ENCODE peak calls at places on chromosomes 4 and X, in four cellular contexts. Q is K562, K is A549, A is GM12878. F is an unnamed sample.

GRCh38 chrX:72269671-72270251 is 7.3 kb downstream of the RPS4X start:
- DNase-seq in A (no peak), Q (no peak), K (peak), F (no peak)

GRCh38 chr4:158182736-158183135 is 9.9 kb upstream of the GASK1B start:
- DNase-seq in K (no peak), Q (peak), A (no peak), F (no peak)

GRCh38 chr4:38204317-38205060 is 244.3 kb downstream of the PTTG2 start:
- DNase-seq in K (no peak), Q (no peak), A (no peak), F (no peak)

GRCh38 chr4:85474818-85475630 is at the start of gene ARHGAP24:
- DNase-seq in Q (peak), A (peak), K (peak), F (peak)

GRCh38 chrX:19846995-19847790 is 40.2 kb downstream of the SH3KBP1 start:
- DNase-seq in K (peak), Q (peak), A (no peak), F (no peak)

GRCh38 chr4:15568814-15569213 is 86.3 kb downstream of the FBXL5 start:
- DNase-seq in A (no peak), K (no peak), Q (no peak), F (no peak)

GRCh38 chr4:169818063-169818679 is 60.4 kb upstream of the HPF1 start:
- DNase-seq in K (no peak), Q (no peak), A (no peak), F (no peak)

GRCh38 chr4:99998062-99998880 is 48.2 kb upstream of the H2AZ1 start:
- DNase-seq in A (peak), Q (no peak), K (peak), F (peak)

GRCh38 chr4:46649390-46649789 is 259.5 kb upstream of the GABRA2 start:
- DNase-seq in Q (no peak), K (no peak), A (no peak), F (no peak)

GRCh38 chr4:87716350-87717041 is 66.4 kb downstream of the DMP1 start:
- DNase-seq in K (no peak), Q (no peak), A (no peak), F (no peak)

GRCh38 chr4:148015058-148015457 is 283.2 kb downstream of the ARHGAP10 start:
- DNase-seq in Q (no peak), A (no peak), K (no peak), F (no peak)

GRCh38 chrX:45449982-45450381 is 249.3 kb upstream of the DIPK2B start:
- DNase-seq in K (no peak), Q (no peak), A (no peak), F (no peak)

GRCh38 chrX:108666101-108666500 is 70.3 kb downstream of the IRS4 start:
- DNase-seq in Q (no peak), K (no peak), A (no peak), F (no peak)

GRCh38 chr4:30718889-30719252 is 1.3 kb upstream of the PCDH7 start:
- DNase-seq in K (no peak), Q (no peak), A (no peak), F (no peak)

GRCh38 chr4:155974957-155975356 is 21.3 kb upstream of the CTSO start:
- DNase-seq in K (no peak), Q (no peak), A (no peak), F (no peak)

GRCh38 chr4:55092504-55092903 is 32.9 kb downstream of the KDR start:
- DNase-seq in K (no peak), Q (no peak), A (no peak), F (no peak)

GRCh38 chrX:30489323-30489722 is 88.2 kb downstream of the TASL start:
- DNase-seq in K (peak), Q (no peak), A (no peak), F (peak)

GRCh38 chrX:9873952-9874351 is 87.7 kb downstream of the SHROOM2 start:
- DNase-seq in A (no peak), K (peak), Q (peak), F (peak)

GRCh38 chr4:56506110-56506705 is 617 bp downstream of the ARL9 start:
- DNase-seq in K (no peak), Q (no peak), A (no peak), F (no peak)

GRCh38 chr4:122278976-122279375 is 99.8 kb upstream of the ADAD1 start:
- DNase-seq in K (no peak), A (no peak), Q (no peak), F (no peak)

GRCh38 chr4:107858158-107858742 is 33.5 kb downstream of the SGMS2 start:
- DNase-seq in Q (no peak), K (no peak), A (no peak), F (no peak)

GRCh38 chrX:123013141-123013540 is 170.9 kb upstream of the GRIA3 start:
- DNase-seq in A (no peak), K (no peak), Q (no peak), F (no peak)

GRCh38 chrX:106791495-106791894 is 11.0 kb upstream of the TBC1D8B start:
- DNase-seq in A (no peak), Q (no peak), K (peak), F (no peak)

GRCh38 chr4:54877006-54877405 is 219.2 kb downstream of the KIT start:
- DNase-seq in A (no peak), Q (no peak), K (no peak), F (no peak)

GRCh38 chr4:95758001-95758400 is 81.9 kb upstream of the PDHA2 start:
- DNase-seq in A (no peak), K (no peak), Q (no peak), F (no peak)

GRCh38 chr4:11471613-11472012 is 42.9 kb upstream of the HS3ST1 start:
- DNase-seq in A (peak), Q (no peak), K (no peak), F (no peak)

GRCh38 chr4:25029479-25030282 is 1.1 kb downstream of the LGI2 start:
- DNase-seq in A (no peak), Q (no peak), K (no peak), F (no peak)

GRCh38 chr4:54152846-54153600 is 53.1 kb downstream of the GSX2 start:
- DNase-seq in Q (no peak), K (no peak), A (no peak), F (no peak)

GRCh38 chrX:68183612-68184214 is 249.6 kb downstream of the OPHN1 start:
- DNase-seq in Q (peak), A (no peak), K (peak), F (peak)

GRCh38 chrX:47523297-47523696 is 37.7 kb upstream of the ARAF start:
- DNase-seq in Q (peak), A (no peak), K (peak), F (peak)
- TF ChIP-seq CHD4 in Q (no peak), A (no peak), K (no peak), F (no peak)

GRCh38 chr4:72473434-72473900 is 95.6 kb downstream of the ADAMTS3 start:
- DNase-seq in A (no peak), K (no peak), Q (peak), F (no peak)

GRCh38 chr4:72467633-72468032 is 101.4 kb downstream of the ADAMTS3 start:
- DNase-seq in K (no peak), A (no peak), Q (no peak), F (no peak)

GRCh38 chr4:72471816-72472215 is 97.2 kb downstream of the ADAMTS3 start:
- DNase-seq in A (no peak), Q (no peak), K (no peak), F (no peak)

GRCh38 chr4:72463724-72464123 is 105.3 kb downstream of the ADAMTS3 start:
- DNase-seq in A (no peak), Q (no peak), K (no peak), F (no peak)

GRCh38 chr4:72468904-72469502 is 100.0 kb downstream of the ADAMTS3 start:
- DNase-seq in Q (peak), K (peak), A (no peak), F (peak)
- TF ChIP-seq CHD4 in Q (no peak), K (no peak), A (no peak), F (no peak)

GRCh38 chr4:149910604-149911367 is 95.1 kb upstream of the IQCM start:
- DNase-seq in Q (no peak), A (no peak), K (no peak), F (no peak)
- TF ChIP-seq CHD4 in Q (no peak), A (no peak), K (no peak), F (no peak)

GRCh38 chr4:41124916-41125548 is 89.3 kb downstream of the APBB2 start:
- DNase-seq in A (no peak), K (peak), Q (no peak), F (peak)

GRCh38 chr4:41125558-41126311 is 88.6 kb downstream of the APBB2 start:
- DNase-seq in Q (no peak), K (no peak), A (no peak), F (no peak)

GRCh38 chr4:41132055-41132683 is 82.2 kb downstream of the APBB2 start:
- DNase-seq in A (no peak), Q (no peak), K (no peak), F (peak)

GRCh38 chr4:41129936-41130440 is 84.4 kb downstream of the APBB2 start:
- DNase-seq in K (no peak), Q (no peak), A (no peak), F (no peak)

GRCh38 chr4:41129128-41129754 is 85.1 kb downstream of the APBB2 start:
- DNase-seq in A (no peak), K (no peak), Q (no peak), F (no peak)
- TF ChIP-seq CHD4 in A (no peak), K (no peak), Q (no peak), F (no peak)

F was measured in HepG2.